ENCODE peak calls at places on chromosomes 16 and 17, in nine cellular contexts. R is uterus, W is neural progenitor cell, E is BJ, A is OCI-LY7, K is H1, O is heart left ventricle, X is AG04450, S is fibroblast of villous mesenchyme. M is an unnamed sample.

GRCh38 chr16:12170103-12171025 is 193.8 kb downstream of the SNX29 start:
- DNase-seq in R (peak), W (no peak), E (peak), A (no peak), K (no peak), O (no peak), X (peak), S (peak), M (no peak)

GRCh38 chr17:7982171-7982570 is 20.2 kb upstream of the GUCY2D start:
- DNase-seq in R (no peak), W (no peak), E (no peak), A (no peak), K (no peak), O (no peak), X (no peak), S (peak), M (peak)

GRCh38 chr17:11644265-11645212 is 46.3 kb downstream of the DNAH9 start:
- DNase-seq in R (peak), W (peak), E (no peak), A (peak), K (peak), O (peak), X (no peak), S (peak), M (peak)

GRCh38 chr16:17346774-17347569 is 123.8 kb downstream of the XYLT1 start:
- DNase-seq in R (no peak), W (no peak), E (no peak), A (peak), K (no peak), O (no peak), X (no peak), S (no peak), M (no peak)

GRCh38 chr16:79758615-79759346 is 158.2 kb upstream of the MAF start:
- DNase-seq in R (no peak), W (no peak), E (no peak), A (no peak), K (no peak), O (no peak), X (no peak), S (no peak), M (no peak)

GRCh38 chr17:47621293-47622178 is 28.2 kb upstream of the KPNB1 start:
- DNase-seq in R (peak), W (peak), E (peak), A (no peak), K (peak), O (peak), X (peak), S (peak), M (peak)

GRCh38 chr16:56998352-56998751 is 9.0 kb downstream of the NLRC5 start:
- DNase-seq in R (no peak), W (no peak), E (no peak), A (no peak), K (no peak), O (no peak), X (no peak), S (no peak), M (no peak)

GRCh38 chr17:72677108-72677507 is 415.4 kb downstream of the SLC39A11 start:
- DNase-seq in R (no peak), W (no peak), E (no peak), A (no peak), K (no peak), O (no peak), X (no peak), S (no peak), M (no peak)

GRCh38 chr16:3349175-3349574 is 6.5 kb upstream of the OR2C1 start:
- DNase-seq in R (no peak), W (no peak), E (no peak), A (no peak), K (no peak), O (no peak), X (no peak), S (no peak), M (peak)

GRCh38 chr16:50665128-50665878 is 15.8 kb downstream of the SNX20 start:
- DNase-seq in R (peak), W (peak), E (peak), A (peak), K (peak), O (peak), X (peak), S (peak), M (peak)

GRCh38 chr16:46843898-46844642 is 13.1 kb upstream of the C16orf87 start:
- DNase-seq in R (no peak), W (no peak), E (no peak), A (no peak), K (no peak), O (no peak), X (no peak), S (no peak), M (no peak)

DNA sequence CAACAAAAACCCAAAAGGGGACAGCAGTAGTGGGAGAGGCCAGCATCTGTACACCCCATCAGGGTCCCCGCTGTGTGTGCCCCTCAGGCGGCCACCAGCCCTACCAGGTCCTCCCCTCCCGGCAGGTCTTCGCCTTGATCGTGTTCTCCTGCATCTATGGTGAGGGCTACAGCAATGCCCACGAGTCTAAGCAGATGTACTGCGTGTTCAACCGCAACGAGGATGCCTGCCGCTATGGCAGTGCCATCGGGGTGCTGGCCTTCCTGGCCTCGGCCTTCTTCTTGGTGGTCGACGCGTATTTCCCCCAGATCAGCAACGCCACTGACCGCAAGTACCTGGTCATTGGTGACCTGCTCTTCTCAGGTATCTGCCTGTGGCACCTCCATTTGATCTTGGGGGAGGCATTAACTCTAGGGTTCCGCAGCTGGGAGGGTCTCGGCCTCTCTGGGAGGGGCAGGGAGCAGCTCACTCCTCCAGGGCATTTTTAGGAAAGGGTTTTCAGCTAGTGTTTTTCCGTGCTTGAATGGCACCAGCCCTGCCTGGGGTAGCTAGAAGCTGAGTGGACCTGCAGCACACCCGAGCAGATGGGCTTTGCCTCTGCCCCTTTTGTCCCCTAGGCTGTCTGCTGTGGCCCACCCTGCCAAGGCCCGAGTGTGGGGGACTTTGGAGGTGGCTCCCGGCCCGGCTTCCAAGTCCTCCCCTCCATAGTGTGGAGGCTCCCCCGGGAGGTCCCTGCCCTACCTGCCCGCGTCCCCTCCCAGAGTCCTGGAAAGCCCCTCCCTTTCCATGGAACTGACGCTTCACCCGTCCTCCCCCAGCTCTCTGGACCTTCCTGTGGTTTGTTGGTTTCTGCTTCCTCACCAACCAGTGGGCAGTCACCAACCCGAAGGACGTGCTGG is 2.6 kb downstream of the SYNGR2 start:
- DNase-seq in R (no peak), W (no peak), E (no peak), A (no peak), K (no peak), O (no peak), X (no peak), S (no peak), M (no peak)
- H3K4me3 ChIP-seq in R (no peak), W (no peak), E (no peak), A (no peak), K (no peak), O (no peak), X (no peak), S (no peak), M (no peak)

DNA sequence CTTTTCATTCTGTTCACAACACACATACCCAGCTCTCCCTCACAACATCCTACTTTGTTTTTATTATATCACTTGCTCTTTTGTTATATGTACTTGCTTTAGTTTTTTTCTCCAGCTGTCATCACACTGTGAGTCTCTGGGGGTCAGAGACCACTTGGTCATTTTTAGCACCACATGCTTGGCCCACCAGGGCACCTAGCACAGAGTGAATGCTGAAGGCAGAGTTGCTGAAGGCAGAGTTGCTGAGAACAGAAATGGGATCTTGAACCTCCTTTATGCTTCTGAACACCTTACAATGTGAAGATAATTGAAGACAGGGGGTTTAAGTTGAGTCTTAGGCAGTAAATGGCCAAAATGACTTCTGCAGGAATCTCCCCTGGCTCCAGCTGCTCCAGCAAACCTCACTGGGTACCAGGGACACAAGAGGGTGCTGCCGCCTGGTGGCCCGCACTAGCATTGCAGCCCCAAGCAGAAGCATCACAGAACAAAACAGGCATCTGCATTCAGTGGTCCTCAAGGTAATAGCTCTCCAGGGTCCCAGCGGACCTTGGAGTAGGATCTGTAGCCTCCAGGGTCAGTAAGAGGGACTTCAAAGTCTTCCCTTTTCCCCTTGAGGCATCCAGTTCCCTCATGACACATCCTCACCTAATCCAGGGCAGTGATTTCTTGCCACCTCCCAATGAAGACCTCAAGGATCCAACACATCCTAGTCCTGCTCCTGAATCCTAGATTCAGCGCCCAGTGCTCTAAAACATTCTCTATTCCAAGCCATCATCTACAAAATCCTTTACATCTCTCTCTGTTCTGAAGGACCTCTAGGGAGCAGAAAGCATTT is 1972.6 kb downstream of the TP53TG3F start:
- DNase-seq in R (no peak), W (no peak), E (no peak), A (peak), K (no peak), O (no peak), X (no peak), S (no peak), M (no peak)
- H3K4me3 ChIP-seq in R (no peak), W (no peak), E (no peak), A (no peak), K (no peak), O (no peak), X (no peak), S (no peak), M (no peak)

DNA sequence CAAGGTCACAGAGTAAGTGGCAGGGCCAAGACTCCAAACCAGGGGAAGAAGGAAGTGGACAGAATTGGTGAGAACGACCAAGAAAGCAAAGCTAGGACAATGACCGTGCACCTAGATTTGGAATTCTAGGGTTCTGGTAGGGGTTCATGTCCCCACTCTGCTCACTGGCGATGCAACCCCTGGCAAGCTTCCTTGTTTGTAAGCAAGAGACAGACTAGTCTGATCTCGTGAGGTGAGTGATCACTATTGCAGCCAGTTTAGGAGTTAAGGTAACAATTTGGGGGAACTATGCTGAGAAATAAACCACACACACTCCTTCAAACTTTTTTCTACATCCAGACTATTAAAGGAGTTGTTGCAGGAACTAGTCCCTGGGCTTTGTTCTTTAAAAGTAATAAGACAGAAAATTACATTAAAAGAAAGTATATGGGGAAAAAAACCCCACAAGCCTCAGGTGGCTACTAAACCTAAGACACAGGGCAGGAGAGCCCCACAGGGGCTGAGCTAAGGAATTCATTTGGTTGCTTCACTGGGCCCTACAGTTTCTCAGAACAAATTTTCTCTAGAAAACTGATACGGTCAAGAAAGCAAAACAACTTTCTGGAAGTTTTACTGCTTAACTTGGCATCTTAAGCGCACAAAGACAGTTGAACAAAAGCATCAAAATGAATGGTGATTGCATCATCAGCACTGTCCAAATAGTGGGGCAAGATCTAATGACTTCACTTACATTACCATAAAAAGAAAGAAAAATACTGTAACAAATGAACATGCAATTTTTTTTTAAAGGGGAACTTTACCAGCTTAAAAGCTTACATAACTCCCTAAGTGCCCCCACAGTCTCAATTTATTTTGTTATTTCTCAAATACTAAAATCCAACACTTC is 47.8 kb downstream of the XPO6 start:
- DNase-seq in R (no peak), W (no peak), E (peak), A (no peak), K (no peak), O (no peak), X (no peak), S (peak), M (no peak)
- H3K4me3 ChIP-seq in R (no peak), W (no peak), E (no peak), A (no peak), K (no peak), O (no peak), X (no peak), S (no peak), M (no peak)

GRCh38 chr16:84090212-84090611 is 26.5 kb downstream of the MBTPS1 start:
- DNase-seq in R (no peak), W (no peak), E (no peak), A (no peak), K (no peak), O (no peak), X (no peak), S (no peak), M (no peak)

GRCh38 chr16:84095466-84095865 is 21.3 kb downstream of the MBTPS1 start:
- DNase-seq in R (no peak), W (no peak), E (no peak), A (no peak), K (no peak), O (no peak), X (no peak), S (no peak), M (no peak)

GRCh38 chr16:84091460-84091859 is 25.3 kb downstream of the MBTPS1 start:
- DNase-seq in R (no peak), W (no peak), E (no peak), A (peak), K (no peak), O (peak), X (no peak), S (no peak), M (no peak)

GRCh38 chr16:84093879-84094270 is 22.9 kb downstream of the MBTPS1 start:
- DNase-seq in R (no peak), W (no peak), E (no peak), A (no peak), K (no peak), O (no peak), X (no peak), S (no peak), M (no peak)

GRCh38 chr16:84093120-84093878 is 23.4 kb downstream of the MBTPS1 start:
- DNase-seq in R (no peak), W (no peak), E (no peak), A (no peak), K (no peak), O (no peak), X (no peak), S (no peak), M (no peak)
- H3K4me3 ChIP-seq in R (no peak), W (no peak), E (no peak), A (no peak), K (no peak), O (no peak), X (no peak), S (no peak), M (no peak)

M was measured in cardiac muscle cell.